ENCODE peak calls at places on chromosomes 2 and 18, in nine cellular contexts. Y is CD8-positive, alpha-beta T cell; G is NCI-H69; P is stimulated activated CD8-positive, alpha-beta memory T cell treated with anti-CD3 and anti-CD28 coated beads, Interleukin-2, amount 100 ng/mL, for 48 hours; M is cardiac fibroblast; F is EL; C is aorta; A is midbrain; Z is MG63. Q is an unnamed sample.
A peak's percentile ranks its signal among the peaks of the same experiment; 100 is the strongest.

GRCh38 chr2:236338495-236339184 is 74.4 kb upstream of the ASB18 start:
- DNase-seq in F (no peak), Y (no peak), M (peak; percentile 43), C (no peak), A (no peak), Z (no peak), P (no peak), G (peak; percentile 27), Q (peak; percentile 41)

GRCh38 chr18:12656671-12657047 is 1.2 kb downstream of the SPIRE1 start:
- DNase-seq in P (no peak), M (peak; percentile 32), A (peak; percentile 55), Z (no peak), C (no peak), G (peak; percentile 59), F (peak; percentile 34), Y (no peak), Q (no peak)

GRCh38 chr2:46062637-46063412 is 234.4 kb upstream of the EPAS1 start:
- DNase-seq in A (peak; percentile 76), Y (peak; percentile 74), M (peak; percentile 96), G (peak; percentile 64), P (peak; percentile 53), C (peak; percentile 84), Z (peak; percentile 68), F (peak; percentile 84), Q (peak; percentile 42)

GRCh38 chr2:39696838-39697237 is 31.1 kb downstream of the TMEM178A start:
- DNase-seq in C (no peak), F (peak; percentile 65), P (no peak), Z (no peak), A (peak; percentile 69), M (peak; percentile 85), Y (no peak), G (peak; percentile 86), Q (peak; percentile 20)

GRCh38 chr2:187783446-187783845 is 229.2 kb upstream of the TFPI start:
- DNase-seq in Y (no peak), P (no peak), F (peak; percentile 21), A (no peak), G (peak; percentile 0), Z (no peak), C (no peak), M (no peak), Q (no peak)

GRCh38 chr2:236777408-236777807 is 207.8 kb downstream of the ACKR3 start:
- DNase-seq in Y (no peak), F (no peak), A (no peak), Z (no peak), C (no peak), P (no peak), M (no peak), G (no peak), Q (no peak)

GRCh38 chr2:60796573-60797509 is 40.8 kb downstream of the PAPOLG start:
- DNase-seq in Y (no peak), G (no peak), P (no peak), A (peak; percentile 6), M (peak; percentile 30), F (no peak), C (no peak), Z (no peak), Q (peak; percentile 58)

GRCh38 chr2:134657650-134658250 is 61.0 kb downstream of the TMEM163 start:
- DNase-seq in C (no peak), M (no peak), G (no peak), F (peak; percentile 9), Y (no peak), Z (no peak), P (no peak), A (no peak), Q (no peak)

GRCh38 chr2:73163522-73164367 is 38.6 kb upstream of the NOTO start:
- DNase-seq in F (peak; percentile 75), C (peak; percentile 71), M (peak; percentile 83), Y (peak; percentile 77), G (peak; percentile 45), A (peak; percentile 69), P (no peak), Z (peak; percentile 49), Q (peak; percentile 36)

GRCh38 chr2:25794544-25795276 is 83.6 kb downstream of the ASXL2 start:
- DNase-seq in C (no peak), M (no peak), A (no peak), Z (no peak), G (peak; percentile 47), P (no peak), Y (no peak), F (no peak), Q (no peak)

GRCh38 chr2:43024515-43024962 is 201.9 kb downstream of the ZFP36L2 start:
- DNase-seq in G (peak; percentile 55), P (peak; percentile 19), C (peak; percentile 76), F (peak; percentile 60), Y (peak; percentile 67), Z (peak; percentile 42), A (peak; percentile 77), M (peak; percentile 73), Q (peak; percentile 47)

GRCh38 chr18:51168960-51169662 is 28.4 kb downstream of the MEX3C start:
- DNase-seq in A (no peak), F (no peak), P (no peak), M (no peak), Z (no peak), G (no peak), Y (no peak), C (no peak), Q (no peak)

GRCh38 chr2:195320416-195320973 is 336.5 kb upstream of the SLC39A10 start:
- DNase-seq in C (no peak), Y (no peak), M (no peak), A (no peak), F (no peak), G (peak; percentile 3), Z (no peak), P (no peak), Q (no peak)

GRCh38 chr2:120905298-120905697 is 169.6 kb downstream of the GLI2 start:
- DNase-seq in Z (no peak), C (no peak), G (no peak), A (no peak), Y (no peak), P (no peak), M (no peak), F (no peak), Q (no peak)

GRCh38 chr2:100741880-100742814 is 77.8 kb upstream of the NPAS2 start:
- DNase-seq in A (no peak), G (no peak), Y (no peak), C (no peak), P (no peak), M (peak; percentile 98), F (peak; percentile 94), Z (peak; percentile 85), Q (no peak)

GRCh38 chr18:57813245-57813644 is 10.1 kb upstream of the ATP8B1 start:
- DNase-seq in Y (no peak), M (peak; percentile 79), P (no peak), C (no peak), Z (peak; percentile 77), A (no peak), G (no peak), F (peak; percentile 99), Q (no peak)

GRCh38 chr2:75268112-75268511 is 68.8 kb upstream of the TACR1 start:
- DNase-seq in G (no peak), F (no peak), Y (no peak), P (no peak), Z (no peak), M (no peak), A (no peak), C (no peak), Q (no peak)

GRCh38 chr2:119476301-119477117 is 44.9 kb downstream of the TMEM37 start:
- DNase-seq in C (peak; percentile 65), A (peak; percentile 65), G (peak; percentile 82), F (peak; percentile 68), Z (peak; percentile 75), P (peak; percentile 10), M (peak; percentile 75), Y (peak; percentile 60), Q (no peak)

GRCh38 chr2:27375513-27376099 is 4.9 kb downstream of the ZNF513 start:
- DNase-seq in F (no peak), C (no peak), G (no peak), Y (no peak), Z (no peak), P (no peak), M (no peak), A (no peak), Q (no peak)

GRCh38 chr2:13227543-13227942 is 510.8 kb downstream of the TRIB2 start:
- DNase-seq in P (no peak), M (no peak), A (no peak), Z (no peak), Y (no peak), C (no peak), G (peak; percentile 69), F (no peak), Q (no peak)

GRCh38 chr2:127386246-127386645 is 1.5 kb downstream of the MAP3K2 start:
- DNase-seq in G (no peak), Y (no peak), Z (no peak), F (no peak), C (no peak), M (no peak), A (no peak), P (no peak), Q (no peak)

GRCh38 chr2:178155524-178155923 is 38.8 kb upstream of the OSBPL6 start:
- DNase-seq in Y (no peak), G (no peak), Z (no peak), A (no peak), C (no peak), F (no peak), M (no peak), P (no peak), Q (no peak)

GRCh38 chr2:41989503-41990180 is 58.2 kb upstream of the PKDCC start:
- DNase-seq in Z (no peak), M (peak; percentile 72), C (no peak), A (no peak), F (no peak), Y (no peak), P (no peak), G (no peak), Q (no peak)

GRCh38 chr2:111617804-111618576 is 266.0 kb downstream of the ANAPC1 start:
- DNase-seq in A (peak; percentile 3), Y (no peak), Z (peak; percentile 92), G (no peak), P (no peak), F (peak; percentile 15), M (peak; percentile 78), C (peak; percentile 76), Q (no peak)

GRCh38 chr2:131056204-131056975 is 36.9 kb downstream of the FAM168B start:
- DNase-seq in P (no peak), A (peak; percentile 46), G (peak; percentile 22), Y (no peak), M (no peak), Z (no peak), F (peak; percentile 25), C (no peak), Q (no peak)

GRCh38 chr2:187390891-187391290 is 57.2 kb downstream of the CALCRL start:
- DNase-seq in F (peak; percentile 91), Z (peak; percentile 43), Y (no peak), M (peak; percentile 52), C (no peak), G (peak; percentile 49), P (no peak), A (no peak), Q (no peak)

GRCh38 chr2:223944166-223944703 is 900 bp downstream of the WDFY1 start:
- DNase-seq in G (peak; percentile 33), Y (peak; percentile 55), P (no peak), M (no peak), C (peak; percentile 62), Z (peak; percentile 35), A (no peak), F (peak; percentile 48), Q (no peak)

GRCh38 chr2:236910966-236911495 is 174.7 kb upstream of the COPS8 start:
- DNase-seq in A (no peak), Y (no peak), M (no peak), P (no peak), F (no peak), G (no peak), C (no peak), Z (no peak), Q (no peak)

GRCh38 chr2:68059769-68060525 is 2.9 kb downstream of the C1D start:
- DNase-seq in F (peak; percentile 53), Z (no peak), C (no peak), M (no peak), P (no peak), Y (no peak), G (no peak), A (no peak), Q (no peak)

GRCh38 chr2:151928380-151928779 is 100.2 kb upstream of the ARL5A start:
- DNase-seq in A (no peak), M (no peak), P (no peak), Y (no peak), F (no peak), G (no peak), C (no peak), Z (no peak), Q (no peak)

GRCh38 chr2:240960309-240960962 is 38.0 kb upstream of the SNED1 start:
- DNase-seq in F (no peak), M (peak; percentile 80), C (no peak), Y (peak; percentile 34), G (peak; percentile 76), A (no peak), Z (no peak), P (no peak), Q (no peak)